ENCODE peak calls at places on chromosomes 3 and 15, in four cellular contexts. K is suprapubic skin, F is BE2C, U is GM12865. H is an unnamed sample.

GRCh38 chr15:38254065-38254883 is 1.6 kb downstream of the SPRED1 start:
- DNase-seq in F (peak), U (peak), K (no peak), H (no peak)

GRCh38 chr3:151798476-151798875 is 15.4 kb upstream of the AADAC start:
- DNase-seq in K (no peak), F (no peak), U (no peak), H (no peak)

GRCh38 chr3:126310816-126311215 is 46.4 kb downstream of the KLF15 start:
- DNase-seq in F (no peak), U (no peak), K (no peak), H (no peak)

GRCh38 chr3:61483997-61484396 is 77.4 kb upstream of the PTPRG start:
- DNase-seq in U (no peak), F (no peak), K (no peak), H (no peak)

GRCh38 chr15:69298697-69299441 is at the start of gene PAQR5:
- DNase-seq in K (no peak), U (no peak), F (peak), H (no peak)

GRCh38 chr3:3264796-3265195 is 85.3 kb upstream of the CRBN start:
- DNase-seq in U (no peak), K (no peak), F (no peak), H (no peak)

GRCh38 chr15:79440355-79440908 is 8.3 kb downstream of the MINAR1 start:
- DNase-seq in K (no peak), U (no peak), F (no peak), H (no peak)

GRCh38 chr15:33148129-33148850 is 46.2 kb downstream of the FMN1 start:
- DNase-seq in F (no peak), K (no peak), U (no peak), H (no peak)

GRCh38 chr15:58748787-58749531 is 548 bp downstream of the ADAM10 start:
- DNase-seq in U (peak), K (peak), F (peak), H (peak)

GRCh38 chr3:106829206-106829605 is 548.0 kb upstream of the CCDC54 start:
- DNase-seq in U (no peak), F (no peak), K (no peak), H (no peak)

GRCh38 chr3:10531031-10531430 is 25.6 kb upstream of the ATP2B2 start:
- DNase-seq in K (peak), F (no peak), U (no peak), H (no peak)

GRCh38 chr3:33064929-33065328 is 32.0 kb downstream of the GLB1 start:
- DNase-seq in K (no peak), F (no peak), U (peak), H (no peak)

GRCh38 chr15:98767692-98768091 is 119.4 kb downstream of the IGF1R start:
- DNase-seq in U (no peak), K (no peak), F (no peak), H (no peak)

GRCh38 chr3:71725279-71725991 is at the start of gene EIF4E3:
- DNase-seq in U (no peak), F (peak), K (no peak), H (no peak)

GRCh38 chr3:64422192-64422591 is 196.9 kb upstream of the PRICKLE2 start:
- DNase-seq in U (no peak), K (no peak), F (no peak), H (no peak)

GRCh38 chr15:67109141-67110034 is 44.0 kb downstream of the SMAD3 start:
- DNase-seq in F (no peak), U (peak), K (no peak), H (peak)

GRCh38 chr3:111890051-111890580 is 31.1 kb downstream of the PHLDB2 start:
- DNase-seq in F (no peak), U (no peak), K (no peak), H (no peak)

GRCh38 chr3:111892070-111892469 is 33.0 kb downstream of the PHLDB2 start:
- DNase-seq in F (no peak), K (no peak), U (no peak), H (no peak)

GRCh38 chr3:111899966-111900365 is 40.9 kb downstream of the PHLDB2 start:
- DNase-seq in K (no peak), F (no peak), U (no peak), H (no peak)

DNA sequence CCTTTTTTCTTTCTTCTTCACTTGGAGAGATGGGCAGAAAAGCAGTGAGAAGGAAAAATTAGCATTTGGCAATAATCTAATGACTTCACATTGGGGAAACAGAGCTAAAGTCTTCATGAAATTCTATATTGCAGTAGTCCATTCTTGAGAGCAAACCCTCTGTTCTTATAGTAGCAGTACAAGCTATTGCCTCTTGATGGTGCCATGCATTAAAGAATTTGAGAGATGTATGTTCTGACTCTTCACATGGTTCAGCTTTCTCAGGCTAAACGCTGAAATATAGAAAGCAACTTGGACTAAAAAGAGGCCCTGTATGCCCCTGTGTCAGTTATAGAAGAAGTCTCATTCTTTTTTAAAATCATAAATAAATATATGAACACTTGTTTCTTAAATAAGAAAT is 36.0 kb downstream of the PHLDB2 start:
- DNase-seq in F (no peak), K (no peak), U (no peak), H (no peak)
- TF ChIP-seq CTCF in F (peak), K (no peak), U (no peak), H (no peak)

DNA sequence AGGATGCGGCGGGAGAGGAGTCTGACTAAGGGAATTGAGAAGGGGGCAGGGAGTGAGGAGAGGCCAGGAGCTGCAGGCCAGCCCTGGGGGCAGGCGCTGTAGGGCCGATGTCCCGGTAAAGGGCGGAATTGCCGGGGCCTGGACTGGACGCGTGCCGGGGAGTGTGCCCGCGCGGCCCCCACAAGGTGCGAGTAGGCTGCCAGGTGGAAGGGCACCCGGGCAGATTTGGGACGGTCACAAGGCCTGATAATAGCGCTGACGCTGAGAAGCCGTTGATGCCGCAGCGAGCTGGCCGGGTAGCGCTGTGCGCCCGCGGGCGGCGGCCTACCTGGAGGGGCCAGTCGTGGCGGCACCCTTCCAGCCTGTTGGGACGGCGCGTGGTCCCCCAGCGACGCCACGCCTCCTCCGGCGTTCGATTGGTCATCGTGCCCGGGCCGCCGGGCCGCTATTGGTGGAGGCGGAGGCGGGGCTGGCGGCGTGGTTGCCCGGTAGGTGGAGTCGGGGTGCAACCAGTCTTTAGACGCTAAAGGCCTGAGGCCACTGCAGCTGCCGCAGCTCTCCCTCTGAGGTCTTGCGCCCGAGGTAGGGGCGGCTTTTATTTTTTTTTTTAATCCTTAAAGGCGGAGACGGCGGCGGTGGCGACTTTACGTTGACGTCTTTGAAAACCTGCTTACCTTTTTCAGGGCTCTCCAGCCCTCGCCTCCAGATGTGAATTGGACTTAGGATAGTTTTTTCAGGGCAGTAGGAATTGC is 919 bp downstream of the SLC25A38 start:
- DNase-seq in F (peak), K (peak), U (peak), H (peak)
- TF ChIP-seq CTCF in F (no peak), K (peak), U (no peak), H (no peak)

GRCh38 chr3:58664611-58665010 is 2.0 kb downstream of the FAM3D start:
- DNase-seq in F (no peak), U (no peak), K (peak), H (no peak)

GRCh38 chr3:58667704-58668103 is 1.1 kb upstream of the FAM3D start:
- DNase-seq in K (no peak), U (no peak), F (no peak), H (no peak)

GRCh38 chr3:58667229-58667628 is 655 bp upstream of the FAM3D start:
- DNase-seq in K (no peak), F (no peak), U (no peak), H (no peak)

GRCh38 chr3:58666683-58667082 is at the start of gene FAM3D:
- DNase-seq in K (no peak), F (no peak), U (no peak), H (no peak)

GRCh38 chr3:58665410-58665809 is 1.2 kb downstream of the FAM3D start:
- DNase-seq in F (no peak), U (no peak), K (no peak), H (no peak)
- TF ChIP-seq CTCF in F (no peak), U (no peak), K (no peak), H (no peak)

GRCh38 chr3:45443459-45443858 is 55.1 kb downstream of the LARS2 start:
- DNase-seq in K (no peak), F (no peak), U (no peak), H (no peak)

GRCh38 chr3:45446706-45447105 is 58.3 kb downstream of the LARS2 start:
- DNase-seq in U (no peak), K (no peak), F (no peak), H (no peak)

GRCh38 chr3:45440562-45440961 is 52.2 kb downstream of the LARS2 start:
- DNase-seq in F (no peak), K (no peak), U (no peak), H (no peak)

GRCh38 chr3:45441570-45442313 is 53.4 kb downstream of the LARS2 start:
- DNase-seq in U (no peak), K (no peak), F (no peak), H (no peak)

GRCh38 chr3:45442679-45443214 is 54.4 kb downstream of the LARS2 start:
- DNase-seq in F (peak), K (no peak), U (no peak), H (no peak)
- TF ChIP-seq CTCF in F (peak), K (no peak), U (no peak), H (no peak)

GRCh38 chr3:144774897-144775296 is 803.3 kb downstream of the DIPK2A start:
- DNase-seq in U (peak), F (peak), K (no peak), H (no peak)
- TF ChIP-seq CTCF in U (no peak), F (peak), K (no peak), H (no peak)

DNA sequence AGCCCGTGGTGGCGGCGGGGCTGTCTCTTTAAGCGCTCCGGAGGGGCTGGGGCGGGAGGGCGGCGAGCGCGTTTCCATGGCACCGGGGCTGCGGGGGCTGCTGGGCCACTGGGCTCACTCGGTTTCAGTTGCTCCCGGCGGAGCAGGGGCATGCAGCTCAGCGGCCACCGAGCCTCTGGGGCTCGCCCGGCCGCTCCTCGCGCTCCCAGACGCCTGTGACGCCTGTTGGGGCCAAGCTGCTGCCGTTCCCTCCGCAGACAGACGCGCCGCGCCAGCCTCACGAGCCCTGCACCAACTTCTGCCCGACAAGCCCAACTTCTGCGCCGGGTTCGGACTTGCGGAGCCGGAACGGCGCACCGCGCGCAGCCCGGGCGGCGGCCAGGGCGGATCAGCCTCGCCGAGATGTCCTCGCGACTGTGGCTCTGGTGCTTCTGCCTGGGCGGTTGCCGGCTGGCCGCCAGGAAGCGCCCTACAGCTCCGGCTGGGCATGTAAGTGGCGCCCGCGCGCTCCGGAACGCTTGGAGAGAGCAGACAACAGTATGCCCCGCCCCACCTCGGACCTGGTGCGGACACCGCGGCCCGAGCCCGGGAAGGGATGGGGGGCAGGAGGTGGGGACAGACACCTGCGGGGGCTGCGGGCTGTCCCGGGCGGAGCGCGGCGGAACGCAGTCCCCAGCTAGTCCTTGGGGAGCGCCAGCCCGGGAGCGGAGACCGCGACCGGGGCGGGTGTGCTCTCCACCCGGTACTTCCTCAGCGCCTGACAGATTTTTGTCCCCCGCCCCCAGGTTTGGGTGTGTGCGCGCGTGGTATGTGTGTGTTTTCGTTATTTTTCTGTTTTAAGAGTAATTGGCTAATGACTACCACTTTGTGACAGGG is 154.1 kb upstream of the GOLIM4 start:
- DNase-seq in K (peak), U (peak), F (peak), H (no peak)
- TF ChIP-seq CTCF in K (no peak), U (peak), F (peak), H (no peak)

GRCh38 chr3:114379266-114379665 is 85.4 kb downstream of the TIGIT start:
- DNase-seq in F (no peak), K (no peak), U (no peak), H (no peak)

GRCh38 chr3:114389156-114389555 is 95.3 kb downstream of the TIGIT start:
- DNase-seq in F (no peak), U (no peak), K (no peak), H (no peak)

GRCh38 chr3:114384558-114384903 is 90.7 kb downstream of the TIGIT start:
- DNase-seq in U (no peak), F (no peak), K (no peak), H (no peak)

GRCh38 chr3:114380233-114380645 is 86.4 kb downstream of the TIGIT start:
- DNase-seq in F (no peak), K (peak), U (no peak), H (no peak)

GRCh38 chr3:114383875-114384557 is 90.2 kb downstream of the TIGIT start:
- DNase-seq in F (peak), K (peak), U (peak), H (no peak)
- TF ChIP-seq CTCF in F (peak), K (peak), U (peak), H (no peak)

GRCh38 chr3:170555329-170555728 is 30.5 kb downstream of the SLC7A14 start:
- DNase-seq in U (no peak), K (no peak), F (no peak), H (no peak)

GRCh38 chr3:170558417-170558816 is 27.5 kb downstream of the SLC7A14 start:
- DNase-seq in K (no peak), F (no peak), U (no peak), H (no peak)

DNA sequence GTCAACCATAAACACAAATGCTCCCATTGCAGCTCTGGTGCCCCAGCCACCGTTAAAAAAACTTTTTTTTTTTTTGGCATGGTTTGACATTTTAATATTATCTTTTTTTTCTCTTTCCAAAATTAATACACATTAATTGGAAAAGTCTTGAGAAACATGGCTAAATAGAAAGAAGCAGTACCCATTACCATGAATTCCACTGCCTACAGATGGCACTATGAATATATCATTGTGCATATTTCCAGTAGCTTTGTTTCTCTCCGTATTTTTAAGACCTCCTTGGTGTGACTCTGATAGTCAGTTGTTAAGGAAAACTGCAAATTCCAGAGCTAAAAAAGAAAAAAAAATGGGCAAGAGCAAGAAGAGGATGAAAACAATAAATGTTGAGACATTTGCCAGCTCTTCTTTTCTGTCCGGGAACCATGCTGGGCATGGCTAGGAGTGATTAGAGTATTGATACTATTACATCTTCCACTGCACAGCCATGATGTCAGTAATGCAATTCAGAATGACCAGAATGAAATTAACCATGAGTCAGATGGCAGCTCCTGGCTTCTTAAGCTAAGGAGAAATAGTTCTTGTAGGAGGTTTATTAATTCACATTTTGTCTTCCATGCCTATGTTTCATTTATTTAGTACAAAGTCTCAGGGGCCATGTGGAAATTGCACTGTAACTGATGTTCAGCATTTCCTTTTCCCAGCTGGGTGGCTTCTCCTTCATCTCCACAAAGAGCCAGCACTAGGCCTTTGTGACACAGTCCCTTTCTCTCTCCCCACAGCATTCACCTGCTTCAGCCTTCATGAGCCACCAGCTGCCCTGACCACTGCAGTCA is 31.9 kb downstream of the SLC7A14 start:
- DNase-seq in K (no peak), F (peak), U (no peak), H (no peak)
- TF ChIP-seq CTCF in K (no peak), F (peak), U (no peak), H (no peak)

DNA sequence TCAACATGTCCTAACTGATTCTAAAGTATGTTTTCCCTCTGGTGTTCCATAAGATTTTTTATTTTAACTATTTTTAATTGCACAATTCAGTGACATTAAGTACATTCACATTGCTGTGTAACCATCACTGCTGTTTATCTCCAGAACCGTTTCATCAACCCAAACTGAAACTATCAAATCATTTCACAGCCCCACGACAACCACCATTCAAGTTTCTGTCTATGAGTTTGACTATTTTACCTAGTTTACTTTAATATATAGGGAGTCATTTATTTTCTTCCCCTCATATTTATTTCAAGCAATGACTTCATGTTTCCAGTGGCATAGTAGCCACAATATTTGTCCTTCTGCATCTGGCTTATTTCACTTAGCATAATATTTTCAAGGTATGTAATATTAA is 8.4 kb downstream of the RTP1 start:
- DNase-seq in F (no peak), U (no peak), K (no peak), H (no peak)
- TF ChIP-seq CTCF in F (no peak), U (no peak), K (no peak), H (no peak)

GRCh38 chr3:123449092-123449985 is 449 bp upstream of the ADCY5 start:
- DNase-seq in F (peak), U (no peak), K (no peak), H (no peak)

GRCh38 chr3:123448503-123449091 is at the start of gene ADCY5:
- DNase-seq in U (no peak), F (peak), K (no peak), H (no peak)

GRCh38 chr3:123446610-123447109 is 2.2 kb downstream of the ADCY5 start:
- DNase-seq in K (no peak), F (no peak), U (no peak), H (no peak)

GRCh38 chr3:123447416-123447748 is 1.5 kb downstream of the ADCY5 start:
- DNase-seq in F (no peak), U (no peak), K (no peak), H (no peak)

DNA sequence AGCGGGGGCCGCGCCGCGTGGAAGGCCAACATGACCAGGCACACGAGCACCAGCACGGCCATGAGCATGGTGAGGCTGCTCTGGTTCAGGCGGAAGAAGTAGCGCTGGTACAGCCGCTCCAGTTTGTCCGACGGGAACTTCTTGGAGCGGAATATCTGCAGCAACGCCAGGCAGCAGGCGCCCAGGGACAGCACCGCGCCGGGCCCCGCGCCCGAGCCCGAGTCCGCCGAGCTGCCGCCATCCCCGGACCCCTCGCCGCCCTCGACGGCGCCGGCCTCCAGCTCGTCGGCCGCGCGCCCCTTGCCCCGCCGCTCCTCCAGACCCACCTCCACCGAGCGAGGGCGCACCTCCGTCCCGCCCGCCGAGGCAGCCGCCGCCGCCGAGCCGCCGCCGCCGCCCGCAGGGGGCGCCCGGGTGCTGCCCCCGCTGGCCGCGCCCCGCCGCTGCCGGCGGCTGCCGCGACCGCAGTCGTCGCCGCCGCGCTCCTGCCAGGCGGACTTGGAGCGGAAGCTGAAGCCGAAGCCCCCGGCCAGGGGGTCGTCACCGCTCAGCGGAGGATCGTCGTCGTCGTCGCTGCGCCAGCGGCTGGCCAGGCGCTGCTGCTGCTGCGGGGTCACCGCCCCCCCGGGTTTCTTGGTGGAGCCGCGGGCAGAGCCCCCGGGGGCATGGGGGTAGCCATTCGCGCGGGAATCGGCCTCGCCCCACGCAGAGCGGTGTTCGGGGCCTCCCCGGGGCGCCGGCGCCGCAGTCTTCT is 964 bp downstream of the ADCY5 start:
- DNase-seq in F (no peak), U (no peak), K (no peak), H (no peak)
- TF ChIP-seq CTCF in F (no peak), U (no peak), K (no peak), H (no peak)